ENCODE peak calls at places on chromosomes 7 and 10, in eight cellular contexts. X, S, E, K, Q, G, I and L are unnamed samples.
A peak's percentile ranks its signal among the peaks of the same experiment; 100 is the strongest.

GRCh38 chr7:23074443-23075244 is 30.9 kb upstream of the KLHL7 start:
- DNase-seq in X (no peak), S (no peak), E (no peak), K (peak; percentile 35), Q (no peak), G (no peak), I (no peak), L (no peak)

GRCh38 chr7:109549461-109549860 is 979.8 kb downstream of the DNAJB9 start:
- DNase-seq in X (no peak), S (no peak), E (no peak), K (no peak), Q (no peak), G (no peak), I (no peak), L (no peak)

GRCh38 chr7:333399-333776 is 43.4 kb downstream of the FOXL3 start:
- DNase-seq in X (no peak), S (peak; percentile 71), E (peak; percentile 63), K (peak; percentile 28), Q (no peak), G (peak; percentile 35), I (no peak), L (no peak)

GRCh38 chr7:151083071-151083823 is at the start of gene TMUB1:
- DNase-seq in X (peak; percentile 90), S (peak; percentile 90), E (peak; percentile 86), K (no peak), Q (peak; percentile 86), G (peak; percentile 73), I (no peak), L (peak; percentile 88)

GRCh38 chr7:30906014-30906413 is 5.6 kb upstream of the AQP1 start:
- DNase-seq in X (no peak), S (peak; percentile 88), E (no peak), K (no peak), Q (no peak), G (no peak), I (no peak), L (no peak)

GRCh38 chr7:129499915-129500463 is 2.3 kb upstream of the SMKR1 start:
- DNase-seq in X (no peak), S (no peak), E (no peak), K (no peak), Q (no peak), G (no peak), I (no peak), L (no peak)

GRCh38 chr7:131164025-131164899 is 163.4 kb upstream of the MKLN1 start:
- DNase-seq in X (no peak), S (no peak), E (no peak), K (peak; percentile 82), Q (no peak), G (peak; percentile 91), I (no peak), L (no peak)

GRCh38 chr7:114656471-114656870 is 241.9 kb downstream of the FOXP2 start:
- DNase-seq in X (no peak), S (no peak), E (no peak), K (no peak), Q (no peak), G (no peak), I (no peak), L (no peak)

GRCh38 chr7:92609921-92610518 is 19.8 kb upstream of the FAM133B start:
- DNase-seq in X (no peak), S (no peak), E (no peak), K (peak; percentile 57), Q (no peak), G (peak; percentile 32), I (no peak), L (no peak)

GRCh38 chr7:158110034-158110590 is 477.5 kb downstream of the PTPRN2 start:
- DNase-seq in X (no peak), S (no peak), E (no peak), K (no peak), Q (peak; percentile 34), G (no peak), I (no peak), L (no peak)

GRCh38 chr10:29239569-29240472 is 49.0 kb upstream of the LYZL1 start:
- DNase-seq in X (no peak), S (no peak), E (no peak), K (peak; percentile 23), Q (peak; percentile 89), G (no peak), I (no peak), L (no peak)

GRCh38 chr10:97059006-97059871 is 126.5 kb downstream of the SLIT1 start:
- DNase-seq in X (no peak), S (no peak), E (no peak), K (no peak), Q (peak; percentile 88), G (no peak), I (no peak), L (peak; percentile 84)

GRCh38 chr10:119942973-119943372 is 50.4 kb downstream of the SEC23IP start:
- DNase-seq in X (no peak), S (no peak), E (no peak), K (peak; percentile 28), Q (no peak), G (no peak), I (no peak), L (no peak)

GRCh38 chr10:104246981-104247380 is 7.7 kb upstream of the GSTO1 start:
- DNase-seq in X (no peak), S (no peak), E (no peak), K (peak; percentile 89), Q (no peak), G (peak; percentile 81), I (no peak), L (no peak)

DNA sequence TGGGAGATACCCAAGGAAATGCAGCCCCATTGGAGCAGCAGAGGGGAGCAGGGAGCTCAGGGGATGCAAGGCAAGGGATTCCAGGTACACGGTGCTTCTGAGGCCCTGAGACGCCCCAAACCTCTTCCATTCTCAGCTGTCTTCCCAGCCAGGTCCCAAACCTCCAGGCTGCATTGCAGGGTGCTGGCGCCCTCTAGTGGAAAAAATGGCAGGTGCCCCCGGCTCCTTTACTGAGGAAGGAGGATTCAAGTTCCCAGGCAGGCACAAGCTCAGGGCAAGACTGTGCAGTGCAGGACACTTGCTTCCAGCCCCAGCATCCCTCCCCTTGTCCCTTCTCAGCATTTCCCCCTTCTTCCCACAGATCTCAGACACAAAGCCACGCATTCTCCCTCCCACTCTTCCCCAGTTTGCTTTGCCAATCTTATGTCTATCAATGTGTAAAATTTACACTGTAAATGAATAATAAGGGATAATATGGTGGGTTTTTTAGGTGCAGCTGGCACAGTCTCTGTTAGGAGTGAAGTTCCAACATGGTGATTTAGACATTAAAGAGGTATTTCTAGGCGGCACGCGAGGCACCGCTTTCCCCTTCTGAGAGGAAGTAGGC is 46.1 kb downstream of the GPAM start:
- DNase-seq in X (no peak), S (peak; percentile 73), E (peak; percentile 79), K (peak; percentile 64), Q (peak; percentile 98), G (peak; percentile 71), I (peak; percentile 16), L (peak; percentile 66)
- TF ChIP-seq CTCF in X (peak; percentile 74), S (peak; percentile 90), E (peak; percentile 82), K (peak; percentile 98), Q (peak; percentile 98), G (peak; percentile 89), I (peak; percentile 92), L (peak; percentile 72)

GRCh38 chr10:79241629-79241989 is 105.7 kb upstream of the PPIF start:
- DNase-seq in X (no peak), S (no peak), E (no peak), K (no peak), Q (peak; percentile 60), G (no peak), I (no peak), L (no peak)
- H3K4me3 ChIP-seq in X (peak overlapping the region; percentile 81), S (peak overlapping the region; percentile 54), E (peak overlapping the region; percentile 67), K (no peak overlapping the region), Q (peak overlapping the region; percentile 76), G (no peak overlapping the region), I (no peak overlapping the region), L (peak overlapping the region; percentile 71)

DNA sequence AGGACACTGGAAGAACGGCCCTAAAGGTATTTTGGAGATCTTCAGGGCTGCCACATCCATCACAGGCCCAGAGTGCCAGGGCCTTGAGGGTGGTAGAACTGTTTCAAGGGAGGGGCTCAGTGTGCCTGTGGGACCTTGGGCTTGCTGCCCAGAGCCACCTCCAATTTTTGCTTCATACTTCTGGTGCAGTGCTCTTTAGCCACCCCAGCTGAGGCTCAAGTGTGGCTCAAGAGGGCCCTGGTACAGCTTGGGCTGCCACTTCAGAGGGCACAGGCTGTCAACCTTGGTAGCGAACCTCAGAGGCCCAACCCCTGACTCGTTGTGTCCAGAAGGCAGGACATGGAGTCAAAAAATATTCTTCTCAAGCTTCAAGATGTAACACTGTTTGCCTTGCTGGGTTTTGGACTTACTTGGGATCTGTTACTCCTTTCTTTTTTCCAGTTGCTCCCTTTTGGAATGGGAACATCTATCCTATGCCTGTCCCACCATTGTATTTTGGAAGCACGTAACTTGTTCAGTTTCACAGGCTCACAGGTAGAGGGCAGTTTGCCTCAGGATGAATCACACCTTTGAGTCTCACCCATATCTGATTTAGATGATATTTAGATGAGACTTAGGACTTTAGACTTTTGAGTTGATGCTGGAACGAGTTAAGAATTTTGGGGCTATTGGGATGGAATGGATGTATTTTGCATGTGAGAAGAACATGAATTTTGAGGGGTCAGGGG is 224.8 kb downstream of the RPS24 start:
- DNase-seq in X (no peak), S (peak; percentile 83), E (no peak), K (no peak), Q (no peak), G (peak; percentile 18), I (no peak), L (no peak)
- TF ChIP-seq CTCF in X (no peak), S (peak; percentile 11), E (no peak), K (no peak), Q (peak; percentile 64), G (peak; percentile 20), I (no peak), L (no peak)

DNA sequence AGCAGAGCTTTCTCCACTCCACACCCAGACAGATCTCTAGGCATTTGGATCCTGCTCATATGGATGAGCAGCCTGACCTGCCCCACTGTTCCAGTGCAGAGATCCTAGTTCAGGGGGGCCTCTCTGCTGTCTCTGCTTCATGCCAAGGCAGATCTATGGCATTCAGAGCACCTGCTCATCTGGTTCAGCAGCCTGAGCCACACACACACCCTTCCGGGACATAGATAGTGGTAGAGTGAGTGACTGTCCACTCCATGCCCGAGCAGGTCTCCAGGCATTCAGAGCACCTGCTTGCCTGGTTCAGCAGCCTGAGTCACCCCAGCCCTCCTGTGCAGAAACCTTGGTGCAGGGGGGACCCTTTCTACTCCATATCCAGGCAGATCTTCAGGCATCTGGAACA is 54.3 kb upstream of the ZNF800 start:
- DNase-seq in X (no peak), S (no peak), E (no peak), K (no peak), Q (no peak), G (peak; percentile 61), I (no peak), L (no peak)
- H3K4me3 ChIP-seq in X (no peak overlapping the region), S (no peak overlapping the region), E (no peak overlapping the region), K (no peak overlapping the region), Q (peak overlapping the region; percentile 27), G (no peak overlapping the region), I (no peak overlapping the region), L (no peak overlapping the region)

DNA sequence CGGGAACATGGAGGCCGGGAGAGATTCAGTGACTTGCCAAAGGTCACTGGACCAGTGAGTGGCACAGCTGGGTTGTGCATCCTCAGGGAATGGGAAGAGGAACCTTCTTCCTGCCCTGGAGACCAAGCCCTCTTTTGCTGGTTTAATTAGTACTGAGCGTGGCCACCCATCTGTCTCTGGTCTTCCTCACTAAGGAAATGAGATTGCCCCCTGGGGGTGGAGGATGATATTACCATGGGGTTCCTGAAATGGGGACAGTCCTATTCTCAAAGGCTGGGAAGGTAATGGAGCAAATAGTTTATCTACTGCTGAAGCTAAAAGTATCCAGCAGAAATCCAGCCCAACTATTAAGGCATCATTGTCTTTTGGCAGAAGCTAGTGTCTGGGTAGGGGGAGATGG is 98.6 kb upstream of the FGFR2 start:
- DNase-seq in X (no peak), S (no peak), E (no peak), K (no peak), Q (peak; percentile 93), G (peak; percentile 26), I (no peak), L (no peak)
- TF ChIP-seq CTCF in X (no peak), S (peak; percentile 40), E (no peak), K (peak; percentile 12), Q (peak; percentile 82), G (peak; percentile 43), I (peak; percentile 28), L (peak; percentile 24)

GRCh38 chr10:13348216-13349017 is at the start of gene SEPHS1:
- DNase-seq in X (peak; percentile 79), S (peak; percentile 81), E (peak; percentile 92), K (peak; percentile 68), Q (peak; percentile 92), G (peak; percentile 76), I (no peak), L (peak; percentile 78)
- H3K4me3 ChIP-seq in X (peak within 1 kb of the TSS; percentile 93), S (peak within 1 kb of the TSS; percentile 97), E (peak within 1 kb of the TSS; percentile 90), K (peak within 1 kb of the TSS; percentile 78), Q (peak within 1 kb of the TSS; percentile 96), G (peak within 1 kb of the TSS; percentile 75), I (peak within 1 kb of the TSS; percentile 75), L (peak within 1 kb of the TSS; percentile 87)